ENCODE peak calls at places on chromosomes 12 and 14, in four cellular contexts. H is GM12878, T is H1, K is HepG2. C is an unnamed sample.

GRCh38 chr12:18158774-18159557 is 69.0 kb upstream of the RERGL start:
- DNase-seq in T (peak; percentile 54), H (no peak), K (peak; percentile 35), C (peak; percentile 87)

GRCh38 chr12:46071769-46072624 is 81.6 kb upstream of the SCAF11 start:
- DNase-seq in H (peak; percentile 57), K (peak; percentile 46), T (peak; percentile 80), C (peak; percentile 54)

GRCh38 chr12:59649203-59649602 is 53.4 kb downstream of the SLC16A7 start:
- DNase-seq in H (no peak), T (no peak), K (peak; percentile 63), C (no peak)

GRCh38 chr12:49038291-49038955 is 19.8 kb upstream of the PRKAG1 start:
- DNase-seq in K (no peak), T (no peak), H (no peak), C (no peak)

GRCh38 chr14:92309968-92310367 is 13.0 kb upstream of the SLC24A4 start:
- DNase-seq in K (no peak), H (no peak), T (no peak), C (no peak)

GRCh38 chr12:100706029-100706428 is 88.5 kb upstream of the ANO4 start:
- DNase-seq in H (no peak), T (no peak), K (no peak), C (no peak)

GRCh38 chr12:20367731-20368652 is at the start of gene PDE3A:
- DNase-seq in K (no peak), H (no peak), T (peak; percentile 75), C (peak; percentile 93)

GRCh38 chr14:32560213-32560857 is 231.2 kb downstream of the AKAP6 start:
- DNase-seq in H (no peak), T (peak; percentile 60), K (peak; percentile 82), C (peak; percentile 50)

GRCh38 chr12:14308516-14308915 is 57.0 kb upstream of the ATF7IP start:
- DNase-seq in K (no peak), T (no peak), H (no peak), C (no peak)

GRCh38 chr14:80491131-80491530 is 279.8 kb upstream of the DIO2 start:
- DNase-seq in T (no peak), H (peak; percentile 23), K (peak; percentile 20), C (peak; percentile 5)

GRCh38 chr12:51910691-51911090 is 3.4 kb downstream of the ACVRL1 start:
- DNase-seq in T (no peak), H (no peak), K (no peak), C (no peak)

DNA sequence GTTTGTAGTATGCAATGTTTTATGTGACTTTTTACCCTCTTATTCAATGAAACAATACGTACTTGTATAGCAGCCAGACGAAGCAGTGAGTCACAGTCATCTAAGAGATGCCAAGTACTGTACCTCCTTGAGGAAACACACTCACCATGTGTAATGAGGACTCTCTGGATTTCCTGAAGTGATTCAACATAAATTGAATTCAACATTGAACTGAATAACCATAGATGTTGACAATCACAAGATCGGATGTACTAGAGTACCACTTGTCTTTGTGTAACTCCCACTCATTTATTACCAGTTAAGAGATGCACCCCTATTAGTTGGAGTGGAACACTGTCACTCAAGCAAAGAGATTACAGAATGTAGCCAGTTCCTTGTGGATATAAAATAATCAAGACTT is 175.2 kb upstream of the HMGA2 start:
- DNase-seq in H (no peak), K (no peak), T (no peak), C (no peak)
- TF ChIP-seq YY1 in H (no peak), K (no peak), T (no peak), C (no peak)

GRCh38 chr14:50559990-50560928 is at the start of gene ATL1:
- DNase-seq in H (no peak), T (peak; percentile 87), K (no peak), C (peak; percentile 42)
- TF ChIP-seq SUZ12 in H (peak; percentile 97), T (no peak), K (no peak), C (no peak)

GRCh38 chr12:120642086-120642485 is 1.7 kb downstream of the CABP1 start:
- DNase-seq in H (no peak), K (no peak), T (no peak), C (no peak)
- H3K27me3 ChIP-seq in H (peaks cover 8% of the 10 kb centered on the region), K (peaks cover 10% of the 10 kb centered on the region), T (peaks cover 11% of the 10 kb centered on the region), C (peaks cover 29% of the 10 kb centered on the region)

GRCh38 chr12:105257321-105257728 is 21.4 kb upstream of the APPL2 start:
- DNase-seq in T (no peak), H (no peak), K (no peak), C (no peak)

GRCh38 chr12:105259226-105259625 is 23.3 kb upstream of the APPL2 start:
- DNase-seq in K (no peak), H (no peak), T (no peak), C (no peak)

GRCh38 chr12:105253882-105254513 is 18.0 kb upstream of the APPL2 start:
- DNase-seq in T (no peak), H (no peak), K (peak; percentile 23), C (no peak)

GRCh38 chr12:105256011-105256410 is 20.0 kb upstream of the APPL2 start:
- DNase-seq in T (no peak), H (no peak), K (no peak), C (no peak)

GRCh38 chr12:105256921-105257320 is 20.9 kb upstream of the APPL2 start:
- DNase-seq in K (no peak), H (no peak), T (no peak), C (no peak)
- TF ChIP-seq YY1 in K (no peak), H (no peak), T (no peak), C (no peak)

GRCh38 chr14:64758025-64758521 is 53.8 kb downstream of the PLEKHG3 start:
- DNase-seq in K (no peak), H (no peak), T (no peak), C (no peak)
- TF ChIP-seq SUZ12 in K (no peak), H (no peak), T (no peak), C (no peak)

GRCh38 chr14:51116682-51117081 is 21.8 kb upstream of the TRIM9 start:
- DNase-seq in H (no peak), K (no peak), T (no peak), C (no peak)
- H3K27me3 ChIP-seq in H (no peaks in the 10 kb centered on the region), K (no peaks in the 10 kb centered on the region), T (no peaks in the 10 kb centered on the region), C (no peaks in the 10 kb centered on the region)

GRCh38 chr12:53892760-53893159 is 45.9 kb upstream of the HOXC13 start:
- DNase-seq in T (no peak), H (no peak), K (no peak), C (no peak)
- TF ChIP-seq YY1 in T (no peak), H (no peak), K (no peak), C (no peak)

DNA sequence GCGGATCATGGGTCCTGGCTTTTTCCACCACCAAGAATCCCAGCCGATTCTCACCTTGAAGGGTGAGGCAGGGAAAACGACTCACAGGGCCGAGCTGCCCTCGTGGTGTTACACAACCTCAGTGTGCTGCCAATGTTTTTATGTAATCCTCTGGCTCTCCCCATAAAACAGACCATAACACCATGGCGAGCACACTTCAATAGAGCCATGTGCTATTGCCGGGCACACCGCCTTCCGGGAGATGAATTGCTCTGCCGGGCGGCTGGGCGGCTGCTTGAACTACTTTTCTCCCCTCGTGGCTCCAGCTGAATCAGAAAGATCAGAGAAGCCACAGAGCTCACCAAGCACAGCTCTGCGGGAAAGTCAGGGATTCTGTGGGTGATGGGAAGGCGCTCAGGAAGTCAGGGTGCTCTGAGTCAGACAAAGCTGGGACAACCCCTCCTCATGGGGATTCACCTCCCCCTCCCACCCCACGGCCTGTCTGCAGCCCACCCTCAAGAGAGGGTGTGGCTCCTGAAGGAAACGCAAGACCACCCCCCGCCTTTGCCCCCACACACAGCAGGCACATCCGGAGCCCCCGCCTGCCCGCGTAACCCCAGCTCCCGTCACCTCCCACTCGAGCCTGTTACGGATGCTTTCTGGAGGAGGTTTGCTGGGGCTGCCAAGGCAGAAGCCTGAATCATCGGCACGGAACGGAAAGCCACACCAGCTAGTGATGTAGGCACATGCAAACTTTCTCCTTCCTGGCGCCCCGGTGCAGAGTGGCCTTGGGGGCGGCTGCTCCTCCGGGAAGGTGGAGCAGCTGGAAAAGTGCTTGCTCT is 1.8 kb downstream of the GALNT9 start:
- DNase-seq in K (no peak), H (no peak), T (no peak), C (no peak)
- TF ChIP-seq SUZ12 in K (no peak), H (no peak), T (peak; percentile 12), C (no peak)

GRCh38 chr12:114000861-114001260 is 34.7 kb upstream of the RBM19 start:
- DNase-seq in K (no peak), T (no peak), H (no peak), C (no peak)
- H3K27me3 ChIP-seq in K (peaks cover 2% of the 10 kb centered on the region), T (no peaks in the 10 kb centered on the region), H (no peaks in the 10 kb centered on the region), C (no peaks in the 10 kb centered on the region)

C was measured in NT2/D1.